ENCODE peak calls at places on chromosomes 7 and 10, in five cellular contexts. One of them, this sample, is unnamed.

GRCh38 chr10:34139559-34139958 is 675.5 kb downstream of the PARD3 start:
- DNase-seq in breast epithelium: no peak
- DNase-seq in IMR-90: peak
- DNase-seq in heart left ventricle: no peak
- DNase-seq in body of pancreas: no peak
- DNase-seq in this sample: no peak

GRCh38 chr7:25839084-25839769 is 312.8 kb upstream of the NFE2L3 start:
- DNase-seq in breast epithelium: no peak
- DNase-seq in IMR-90: no peak
- DNase-seq in heart left ventricle: no peak
- DNase-seq in body of pancreas: no peak
- DNase-seq in this sample: no peak

GRCh38 chr10:117248700-117249465 is 8.0 kb downstream of the SLC18A2 start:
- DNase-seq in breast epithelium: no peak
- DNase-seq in IMR-90: no peak
- DNase-seq in heart left ventricle: no peak
- DNase-seq in body of pancreas: no peak
- DNase-seq in this sample: no peak

GRCh38 chr7:87199241-87199640 is 20.3 kb downstream of the TMEM243 start:
- DNase-seq in breast epithelium: no peak
- DNase-seq in IMR-90: no peak
- DNase-seq in heart left ventricle: no peak
- DNase-seq in body of pancreas: no peak
- DNase-seq in this sample: no peak

GRCh38 chr10:70498970-70499828 is 20.6 kb downstream of the PALD1 start:
- DNase-seq in breast epithelium: no peak
- DNase-seq in IMR-90: no peak
- DNase-seq in heart left ventricle: no peak
- DNase-seq in body of pancreas: no peak
- DNase-seq in this sample: no peak

GRCh38 chr7:65269150-65269856 is 104.4 kb upstream of the ZNF92 start:
- DNase-seq in breast epithelium: no peak
- DNase-seq in IMR-90: peak
- DNase-seq in heart left ventricle: no peak
- DNase-seq in body of pancreas: peak
- DNase-seq in this sample: peak

GRCh38 chr10:2790437-2790836 is 276.9 kb upstream of the PFKP start:
- DNase-seq in breast epithelium: no peak
- DNase-seq in IMR-90: no peak
- DNase-seq in heart left ventricle: no peak
- DNase-seq in body of pancreas: no peak
- DNase-seq in this sample: no peak

GRCh38 chr7:77799078-77799964 is 748 bp downstream of the PHTF2 start:
- DNase-seq in breast epithelium: peak
- DNase-seq in IMR-90: peak
- DNase-seq in heart left ventricle: peak
- DNase-seq in body of pancreas: peak
- DNase-seq in this sample: no peak

GRCh38 chr10:16856567-16856966 is 39.3 kb upstream of the RSU1 start:
- DNase-seq in breast epithelium: no peak
- DNase-seq in IMR-90: no peak
- DNase-seq in heart left ventricle: no peak
- DNase-seq in body of pancreas: no peak
- DNase-seq in this sample: no peak

GRCh38 chr7:1576521-1577253 is 6.9 kb upstream of the PSMG3 start:
- DNase-seq in breast epithelium: no peak
- DNase-seq in IMR-90: no peak
- DNase-seq in heart left ventricle: no peak
- DNase-seq in body of pancreas: no peak
- DNase-seq in this sample: no peak

GRCh38 chr10:99432047-99432446 is 1.6 kb upstream of the GOT1 start:
- DNase-seq in breast epithelium: no peak
- DNase-seq in IMR-90: no peak
- DNase-seq in heart left ventricle: no peak
- DNase-seq in body of pancreas: no peak
- DNase-seq in this sample: no peak

GRCh38 chr10:99431190-99431549 is 746 bp upstream of the GOT1 start:
- DNase-seq in breast epithelium: peak
- DNase-seq in IMR-90: peak
- DNase-seq in heart left ventricle: peak
- DNase-seq in body of pancreas: peak
- DNase-seq in this sample: peak

GRCh38 chr10:99429521-99430095 is 816 bp downstream of the GOT1 start:
- DNase-seq in breast epithelium: no peak
- DNase-seq in IMR-90: no peak
- DNase-seq in heart left ventricle: no peak
- DNase-seq in body of pancreas: no peak
- DNase-seq in this sample: no peak

GRCh38 chr10:99430116-99430450 is 341 bp downstream of the GOT1 start:
- DNase-seq in breast epithelium: no peak
- DNase-seq in IMR-90: no peak
- DNase-seq in heart left ventricle: no peak
- DNase-seq in body of pancreas: no peak
- DNase-seq in this sample: no peak

DNA sequence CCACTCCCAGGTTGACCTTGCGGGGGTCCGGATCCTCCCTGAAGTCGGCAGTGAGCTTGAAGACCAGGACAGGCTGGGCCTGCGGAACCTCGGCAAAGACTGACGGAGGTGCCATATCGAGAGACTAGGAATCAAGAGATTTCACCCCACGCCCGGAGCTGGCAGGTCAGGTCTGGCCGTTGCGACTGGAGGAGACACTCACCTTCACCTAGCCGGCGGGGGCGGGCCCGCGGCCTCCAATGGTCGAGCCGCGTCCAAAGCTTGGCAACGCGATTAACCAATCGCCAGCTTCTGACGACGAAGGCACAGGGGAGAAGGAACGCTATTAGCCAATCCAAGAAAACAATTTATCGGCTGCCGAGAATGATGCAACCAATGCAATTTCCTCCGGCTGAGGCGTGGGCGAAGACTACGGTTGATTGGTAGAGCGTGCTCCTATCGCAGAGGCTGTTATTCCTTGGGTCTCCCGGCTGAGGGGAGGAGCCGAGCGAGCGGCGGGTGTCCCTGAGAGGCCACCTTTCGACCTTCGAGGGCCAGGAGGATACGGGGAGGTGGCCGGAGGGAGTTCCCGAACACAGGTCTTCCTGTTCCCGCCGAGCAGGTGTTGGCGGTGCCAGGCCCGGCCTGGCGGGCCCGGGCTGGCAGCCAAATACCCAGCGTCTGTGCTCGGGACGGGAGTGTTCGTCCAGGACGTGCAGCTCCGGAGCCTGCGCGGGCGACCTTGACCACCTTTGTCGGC is at the start of gene GOT1:
- DNase-seq in breast epithelium: peak
- DNase-seq in IMR-90: peak
- DNase-seq in heart left ventricle: peak
- DNase-seq in body of pancreas: peak
- DNase-seq in this sample: peak
- TF ChIP-seq POLR2A in breast epithelium: peak
- TF ChIP-seq POLR2A in IMR-90: peak
- TF ChIP-seq POLR2A in heart left ventricle: peak
- TF ChIP-seq POLR2A in body of pancreas: peak
- TF ChIP-seq POLR2A in this sample: peak

GRCh38 chr7:74583630-74584029 is 73.9 kb upstream of the GTF2I start:
- DNase-seq in breast epithelium: no peak
- DNase-seq in IMR-90: no peak
- DNase-seq in heart left ventricle: no peak
- DNase-seq in body of pancreas: no peak
- DNase-seq in this sample: no peak

GRCh38 chr7:74581916-74582440 is 75.5 kb upstream of the GTF2I start:
- DNase-seq in breast epithelium: no peak
- DNase-seq in IMR-90: no peak
- DNase-seq in heart left ventricle: no peak
- DNase-seq in body of pancreas: no peak
- DNase-seq in this sample: no peak

GRCh38 chr7:74579800-74580685 is 77.5 kb upstream of the GTF2I start:
- DNase-seq in breast epithelium: no peak
- DNase-seq in IMR-90: peak
- DNase-seq in heart left ventricle: no peak
- DNase-seq in body of pancreas: peak
- DNase-seq in this sample: no peak

GRCh38 chr7:74584160-74584954 is 73.2 kb upstream of the GTF2I start:
- DNase-seq in breast epithelium: no peak
- DNase-seq in IMR-90: no peak
- DNase-seq in heart left ventricle: no peak
- DNase-seq in body of pancreas: no peak
- DNase-seq in this sample: no peak

DNA sequence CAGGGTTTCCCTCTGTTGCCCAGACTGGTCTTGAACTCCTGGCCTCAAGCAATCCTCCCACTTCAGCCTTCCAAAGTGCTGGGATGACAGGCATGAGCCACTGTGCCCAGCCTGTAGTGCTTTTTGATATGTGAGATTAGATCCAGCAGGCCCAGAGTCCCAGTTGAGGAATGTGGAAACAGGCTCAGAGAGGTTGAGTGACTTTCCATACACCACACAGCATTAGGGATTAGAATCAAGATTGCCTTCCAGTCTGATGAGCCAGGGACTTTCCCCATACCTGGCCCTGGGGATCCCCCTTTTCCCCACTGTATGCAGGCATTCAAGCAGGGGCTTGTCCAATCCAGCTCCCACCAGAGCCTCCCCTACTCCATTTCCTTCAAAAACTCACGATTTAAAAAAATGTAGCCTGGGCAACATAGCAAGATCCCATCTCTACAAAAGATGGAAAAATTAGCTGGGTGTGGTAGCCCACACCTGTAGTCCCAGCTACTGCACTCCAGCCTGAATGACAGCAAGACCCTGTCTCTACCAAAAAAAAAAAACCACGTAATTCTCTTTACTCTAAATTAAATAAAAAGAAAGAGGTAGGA is 75.0 kb upstream of the GTF2I start:
- DNase-seq in breast epithelium: no peak
- DNase-seq in IMR-90: no peak
- DNase-seq in heart left ventricle: no peak
- DNase-seq in body of pancreas: no peak
- DNase-seq in this sample: no peak
- TF ChIP-seq POLR2A in breast epithelium: no peak
- TF ChIP-seq POLR2A in IMR-90: no peak
- TF ChIP-seq POLR2A in heart left ventricle: no peak
- TF ChIP-seq POLR2A in body of pancreas: no peak
- TF ChIP-seq POLR2A in this sample: no peak

GRCh38 chr7:106717997-106718871 is 57.3 kb upstream of the CCDC71L start:
- DNase-seq in breast epithelium: no peak
- DNase-seq in IMR-90: peak
- DNase-seq in heart left ventricle: peak
- DNase-seq in body of pancreas: peak
- DNase-seq in this sample: peak
- TF ChIP-seq POLR2A in breast epithelium: no peak
- TF ChIP-seq POLR2A in IMR-90: no peak
- TF ChIP-seq POLR2A in heart left ventricle: no peak
- TF ChIP-seq POLR2A in body of pancreas: no peak
- TF ChIP-seq POLR2A in this sample: no peak

DNA sequence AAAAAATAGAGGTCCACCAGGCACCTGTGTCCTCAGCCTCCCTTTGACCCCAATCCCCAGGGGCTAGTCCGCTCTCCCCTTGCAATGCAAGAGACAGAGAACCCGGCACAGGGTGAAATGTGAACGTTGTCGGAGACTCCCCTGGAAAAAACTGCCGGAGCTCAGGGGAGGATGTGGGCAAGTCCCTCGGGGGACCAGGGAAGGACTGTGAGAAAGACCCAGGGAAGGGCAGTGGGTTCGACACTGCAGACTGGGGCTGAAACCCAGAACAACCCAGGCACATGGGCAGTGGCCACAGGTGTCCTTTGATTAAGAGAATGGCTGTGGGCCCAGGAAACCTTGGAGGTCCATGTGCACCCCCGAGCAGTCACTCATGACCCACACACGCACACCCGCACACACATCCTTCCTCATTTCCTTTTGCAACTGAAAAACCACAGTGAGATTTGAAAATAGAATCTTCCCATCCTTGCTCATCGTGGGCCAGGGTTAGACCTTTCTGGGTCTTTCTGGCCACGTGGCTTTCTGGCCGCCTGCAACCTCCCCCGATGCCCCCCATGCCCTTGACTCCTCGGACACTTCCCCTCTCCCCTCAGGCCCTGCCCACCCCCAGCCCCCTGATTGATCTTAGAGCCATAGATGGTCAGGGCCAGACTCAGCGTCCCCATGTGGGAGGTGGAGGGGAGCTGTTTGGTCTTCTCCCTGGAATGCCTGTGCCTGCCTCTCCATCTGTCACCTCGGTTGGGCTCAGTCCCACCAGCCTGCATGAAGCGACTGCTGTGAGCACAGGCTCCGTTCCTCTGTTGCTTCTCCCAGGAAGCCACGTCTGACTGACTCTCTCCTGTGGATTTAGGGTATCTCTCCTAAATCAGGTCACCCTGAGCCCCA is 7.9 kb downstream of the LAT2 start:
- DNase-seq in breast epithelium: no peak
- DNase-seq in IMR-90: peak
- DNase-seq in heart left ventricle: no peak
- DNase-seq in body of pancreas: no peak
- DNase-seq in this sample: no peak
- TF ChIP-seq POLR2A in breast epithelium: no peak
- TF ChIP-seq POLR2A in IMR-90: no peak
- TF ChIP-seq POLR2A in heart left ventricle: no peak
- TF ChIP-seq POLR2A in body of pancreas: no peak
- TF ChIP-seq POLR2A in this sample: no peak

GRCh38 chr7:130069978-130070899 is at the start of gene KLHDC10:
- DNase-seq in breast epithelium: peak
- DNase-seq in IMR-90: peak
- DNase-seq in heart left ventricle: peak
- DNase-seq in body of pancreas: peak
- DNase-seq in this sample: peak
- TF ChIP-seq POLR2A in breast epithelium: no peak
- TF ChIP-seq POLR2A in IMR-90: no peak
- TF ChIP-seq POLR2A in heart left ventricle: peak
- TF ChIP-seq POLR2A in body of pancreas: no peak
- TF ChIP-seq POLR2A in this sample: peak

GRCh38 chr10:132335189-132336063 is 3.4 kb downstream of the LRRC27 start:
- DNase-seq in breast epithelium: no peak
- DNase-seq in IMR-90: no peak
- DNase-seq in heart left ventricle: no peak
- DNase-seq in body of pancreas: peak
- DNase-seq in this sample: no peak
- TF ChIP-seq POLR2A in breast epithelium: no peak
- TF ChIP-seq POLR2A in IMR-90: no peak
- TF ChIP-seq POLR2A in heart left ventricle: no peak
- TF ChIP-seq POLR2A in body of pancreas: no peak
- TF ChIP-seq POLR2A in this sample: no peak

GRCh38 chr10:15176269-15176668 is 7.8 kb upstream of the NMT2 start:
- DNase-seq in breast epithelium: no peak
- DNase-seq in IMR-90: no peak
- DNase-seq in heart left ventricle: no peak
- DNase-seq in body of pancreas: no peak
- DNase-seq in this sample: no peak

GRCh38 chr10:15181576-15182156 is 13.2 kb upstream of the NMT2 start:
- DNase-seq in breast epithelium: no peak
- DNase-seq in IMR-90: no peak
- DNase-seq in heart left ventricle: no peak
- DNase-seq in body of pancreas: no peak
- DNase-seq in this sample: no peak

GRCh38 chr10:15183689-15184481 is 15.4 kb upstream of the NMT2 start:
- DNase-seq in breast epithelium: no peak
- DNase-seq in IMR-90: no peak
- DNase-seq in heart left ventricle: no peak
- DNase-seq in body of pancreas: no peak
- DNase-seq in this sample: no peak

GRCh38 chr10:15182541-15183207 is 14.2 kb upstream of the NMT2 start:
- DNase-seq in breast epithelium: no peak
- DNase-seq in IMR-90: peak
- DNase-seq in heart left ventricle: no peak
- DNase-seq in body of pancreas: no peak
- DNase-seq in this sample: no peak

GRCh38 chr10:15180736-15181135 is 12.2 kb upstream of the NMT2 start:
- DNase-seq in breast epithelium: no peak
- DNase-seq in IMR-90: no peak
- DNase-seq in heart left ventricle: no peak
- DNase-seq in body of pancreas: no peak
- DNase-seq in this sample: no peak
- TF ChIP-seq POLR2A in breast epithelium: no peak
- TF ChIP-seq POLR2A in IMR-90: no peak
- TF ChIP-seq POLR2A in heart left ventricle: no peak
- TF ChIP-seq POLR2A in body of pancreas: no peak
- TF ChIP-seq POLR2A in this sample: no peak

This sample was measured in H54.